ENCODE peak calls at places on chromosomes 16 and 17, in five cellular contexts. One of them, this sample, is unnamed.

GRCh38 chr17:72822358-72823023 is 270.0 kb downstream of the SLC39A11 start:
- DNase-seq in mesendoderm: no peak
- DNase-seq in sigmoid colon: no peak
- DNase-seq in NCI-H1092 treated with DMSO at 0.1 percent for 48 hours: no peak
- DNase-seq in activated naive CD8-positive, alpha-beta T cell treated with anti-CD3 and anti-CD28 coated beads for 36 hours: peak; percentile 0
- DNase-seq in this sample: no peak

GRCh38 chr16:1525871-1526607 is 7.4 kb upstream of the TMEM204 start:
- DNase-seq in NCI-H1092 treated with DMSO at 0.1 percent for 48 hours: no peak
- DNase-seq in sigmoid colon: no peak
- DNase-seq in mesendoderm: no peak
- DNase-seq in activated naive CD8-positive, alpha-beta T cell treated with anti-CD3 and anti-CD28 coated beads for 36 hours: no peak
- DNase-seq in this sample: no peak

GRCh38 chr16:1389762-1390161 is 24.7 kb downstream of the UNKL start:
- DNase-seq in activated naive CD8-positive, alpha-beta T cell treated with anti-CD3 and anti-CD28 coated beads for 36 hours: no peak
- DNase-seq in sigmoid colon: no peak
- DNase-seq in NCI-H1092 treated with DMSO at 0.1 percent for 48 hours: no peak
- DNase-seq in mesendoderm: no peak
- DNase-seq in this sample: no peak

GRCh38 chr16:70777973-70778406 is 23.0 kb downstream of the VAC14 start:
- DNase-seq in activated naive CD8-positive, alpha-beta T cell treated with anti-CD3 and anti-CD28 coated beads for 36 hours: no peak
- DNase-seq in mesendoderm: no peak
- DNase-seq in NCI-H1092 treated with DMSO at 0.1 percent for 48 hours: no peak
- DNase-seq in sigmoid colon: no peak
- DNase-seq in this sample: peak; percentile 12

GRCh38 chr17:80260791-80261158 is at the start of gene RNF213:
- DNase-seq in activated naive CD8-positive, alpha-beta T cell treated with anti-CD3 and anti-CD28 coated beads for 36 hours: peak; percentile 72
- DNase-seq in mesendoderm: peak; percentile 51
- DNase-seq in sigmoid colon: no peak
- DNase-seq in NCI-H1092 treated with DMSO at 0.1 percent for 48 hours: peak; percentile 17
- DNase-seq in this sample: peak; percentile 83

GRCh38 chr17:8150194-8151119 is 1.7 kb downstream of the PER1 start:
- DNase-seq in mesendoderm: no peak
- DNase-seq in sigmoid colon: peak; percentile 75
- DNase-seq in NCI-H1092 treated with DMSO at 0.1 percent for 48 hours: no peak
- DNase-seq in activated naive CD8-positive, alpha-beta T cell treated with anti-CD3 and anti-CD28 coated beads for 36 hours: no peak
- DNase-seq in this sample: peak; percentile 65

GRCh38 chr17:46003907-46004748 is 5.1 kb downstream of the STH start:
- DNase-seq in mesendoderm: no peak
- DNase-seq in NCI-H1092 treated with DMSO at 0.1 percent for 48 hours: peak; percentile 83
- DNase-seq in sigmoid colon: peak; percentile 76
- DNase-seq in activated naive CD8-positive, alpha-beta T cell treated with anti-CD3 and anti-CD28 coated beads for 36 hours: no peak
- DNase-seq in this sample: no peak

GRCh38 chr17:82231562-82232321 is 2.9 kb downstream of the SLC16A3 start:
- DNase-seq in NCI-H1092 treated with DMSO at 0.1 percent for 48 hours: no peak
- DNase-seq in activated naive CD8-positive, alpha-beta T cell treated with anti-CD3 and anti-CD28 coated beads for 36 hours: no peak
- DNase-seq in sigmoid colon: peak; percentile 93
- DNase-seq in mesendoderm: peak; percentile 87
- DNase-seq in this sample: peak; percentile 94

GRCh38 chr16:72800524-72800923 is 247.4 kb downstream of the ZFHX3 start:
- DNase-seq in activated naive CD8-positive, alpha-beta T cell treated with anti-CD3 and anti-CD28 coated beads for 36 hours: no peak
- DNase-seq in sigmoid colon: no peak
- DNase-seq in NCI-H1092 treated with DMSO at 0.1 percent for 48 hours: no peak
- DNase-seq in mesendoderm: no peak
- DNase-seq in this sample: no peak

GRCh38 chr16:57844416-57845030 is 42.2 kb upstream of the KIFC3 start:
- DNase-seq in activated naive CD8-positive, alpha-beta T cell treated with anti-CD3 and anti-CD28 coated beads for 36 hours: no peak
- DNase-seq in sigmoid colon: no peak
- DNase-seq in NCI-H1092 treated with DMSO at 0.1 percent for 48 hours: no peak
- DNase-seq in mesendoderm: no peak
- DNase-seq in this sample: no peak

GRCh38 chr17:82687375-82687861 is 11.1 kb downstream of the RAB40B start:
- DNase-seq in NCI-H1092 treated with DMSO at 0.1 percent for 48 hours: no peak
- DNase-seq in sigmoid colon: no peak
- DNase-seq in mesendoderm: no peak
- DNase-seq in activated naive CD8-positive, alpha-beta T cell treated with anti-CD3 and anti-CD28 coated beads for 36 hours: no peak
- DNase-seq in this sample: no peak

GRCh38 chr16:80536246-80536645 is 4.5 kb upstream of the DYNLRB2 start:
- DNase-seq in activated naive CD8-positive, alpha-beta T cell treated with anti-CD3 and anti-CD28 coated beads for 36 hours: no peak
- DNase-seq in sigmoid colon: no peak
- DNase-seq in NCI-H1092 treated with DMSO at 0.1 percent for 48 hours: no peak
- DNase-seq in mesendoderm: no peak
- DNase-seq in this sample: no peak

GRCh38 chr16:75196826-75197225 is 10.1 kb downstream of the CTRB2 start:
- DNase-seq in NCI-H1092 treated with DMSO at 0.1 percent for 48 hours: no peak
- DNase-seq in activated naive CD8-positive, alpha-beta T cell treated with anti-CD3 and anti-CD28 coated beads for 36 hours: no peak
- DNase-seq in sigmoid colon: no peak
- DNase-seq in mesendoderm: no peak
- DNase-seq in this sample: peak; percentile 48

GRCh38 chr16:16780588-16780987 is 401.6 kb downstream of the NPIPA7 start:
- DNase-seq in activated naive CD8-positive, alpha-beta T cell treated with anti-CD3 and anti-CD28 coated beads for 36 hours: no peak
- DNase-seq in sigmoid colon: no peak
- DNase-seq in mesendoderm: peak; percentile 97
- DNase-seq in NCI-H1092 treated with DMSO at 0.1 percent for 48 hours: no peak
- DNase-seq in this sample: no peak

GRCh38 chr17:48526986-48527741 is 3.6 kb downstream of the HOXB1 start:
- DNase-seq in mesendoderm: no peak
- DNase-seq in NCI-H1092 treated with DMSO at 0.1 percent for 48 hours: no peak
- DNase-seq in activated naive CD8-positive, alpha-beta T cell treated with anti-CD3 and anti-CD28 coated beads for 36 hours: no peak
- DNase-seq in sigmoid colon: no peak
- DNase-seq in this sample: no peak

GRCh38 chr16:9395958-9396359 is 304.5 kb downstream of the HAPSTR1 start:
- DNase-seq in NCI-H1092 treated with DMSO at 0.1 percent for 48 hours: no peak
- DNase-seq in mesendoderm: no peak
- DNase-seq in sigmoid colon: no peak
- DNase-seq in activated naive CD8-positive, alpha-beta T cell treated with anti-CD3 and anti-CD28 coated beads for 36 hours: no peak
- DNase-seq in this sample: no peak

GRCh38 chr16:21205303-21205702 is 6.1 kb downstream of the ZP2 start:
- DNase-seq in sigmoid colon: no peak
- DNase-seq in activated naive CD8-positive, alpha-beta T cell treated with anti-CD3 and anti-CD28 coated beads for 36 hours: no peak
- DNase-seq in mesendoderm: no peak
- DNase-seq in NCI-H1092 treated with DMSO at 0.1 percent for 48 hours: no peak
- DNase-seq in this sample: no peak

GRCh38 chr16:53821957-53822625 is 118.1 kb downstream of the FTO start:
- DNase-seq in NCI-H1092 treated with DMSO at 0.1 percent for 48 hours: no peak
- DNase-seq in sigmoid colon: no peak
- DNase-seq in activated naive CD8-positive, alpha-beta T cell treated with anti-CD3 and anti-CD28 coated beads for 36 hours: no peak
- DNase-seq in mesendoderm: peak; percentile 64
- DNase-seq in this sample: no peak

GRCh38 chr17:42673885-42674754 is 2.7 kb downstream of the PLEKHH3 start:
- DNase-seq in sigmoid colon: peak; percentile 89
- DNase-seq in mesendoderm: peak; percentile 77
- DNase-seq in activated naive CD8-positive, alpha-beta T cell treated with anti-CD3 and anti-CD28 coated beads for 36 hours: no peak
- DNase-seq in NCI-H1092 treated with DMSO at 0.1 percent for 48 hours: no peak
- DNase-seq in this sample: peak; percentile 81

GRCh38 chr17:68435876-68436842 is 21.1 kb downstream of the WIPI1 start:
- DNase-seq in mesendoderm: peak; percentile 83
- DNase-seq in activated naive CD8-positive, alpha-beta T cell treated with anti-CD3 and anti-CD28 coated beads for 36 hours: peak; percentile 77
- DNase-seq in sigmoid colon: peak; percentile 84
- DNase-seq in NCI-H1092 treated with DMSO at 0.1 percent for 48 hours: peak; percentile 73
- DNase-seq in this sample: peak; percentile 69

GRCh38 chr17:57523926-57524634 is 221.0 kb downstream of the CCDC182 start:
- DNase-seq in sigmoid colon: no peak
- DNase-seq in NCI-H1092 treated with DMSO at 0.1 percent for 48 hours: no peak
- DNase-seq in mesendoderm: no peak
- DNase-seq in activated naive CD8-positive, alpha-beta T cell treated with anti-CD3 and anti-CD28 coated beads for 36 hours: no peak
- DNase-seq in this sample: peak; percentile 73

GRCh38 chr17:76368545-76368944 is 14.8 kb upstream of the PRPSAP1 start:
- DNase-seq in mesendoderm: no peak
- DNase-seq in NCI-H1092 treated with DMSO at 0.1 percent for 48 hours: no peak
- DNase-seq in activated naive CD8-positive, alpha-beta T cell treated with anti-CD3 and anti-CD28 coated beads for 36 hours: no peak
- DNase-seq in sigmoid colon: no peak
- DNase-seq in this sample: no peak

GRCh38 chr17:60577147-60577925 is 22.7 kb upstream of the PPM1D start:
- DNase-seq in activated naive CD8-positive, alpha-beta T cell treated with anti-CD3 and anti-CD28 coated beads for 36 hours: no peak
- DNase-seq in mesendoderm: no peak
- DNase-seq in sigmoid colon: peak; percentile 74
- DNase-seq in NCI-H1092 treated with DMSO at 0.1 percent for 48 hours: no peak
- DNase-seq in this sample: no peak

This sample was measured in upper lobe of right lung.